ENCODE peak calls at places on chromosomes 13 and 19, in four cellular contexts. B is activated CD8-positive, alpha-beta memory T cell treated with anti-CD3 and anti-CD28 coated beads, Interleukin-2, amount 10 ng/mL, durations not matched to agents 7 days and 5 days; L is NK-92 treated with Interleukin-12 subunit alpha and Interleukin-12 subunit beta, amount 100 ng/mL, for 24 hours; F is stimulated activated CD8-positive, alpha-beta memory T cell treated with anti-CD3 and anti-CD28 coated beads, Interleukin-4, amount 100 ng/mL, for 24 hours. R is an unnamed sample.

GRCh38 chr19:10848208-10848843 is at the start of gene C19orf38:
- DNase-seq in B (no peak), L (no peak), F (no peak), R (no peak)

GRCh38 chr19:33389574-33390119 is 16.1 kb downstream of the CEBPG start:
- DNase-seq in B (no peak), L (no peak), F (no peak), R (no peak)

GRCh38 chr13:98823442-98823841 is 71.0 kb upstream of the SLC15A1 start:
- DNase-seq in B (no peak), L (no peak), F (no peak), R (no peak)

GRCh38 chr13:38702609-38703008 is 15.7 kb downstream of the FREM2 start:
- DNase-seq in B (no peak), L (no peak), F (no peak), R (no peak)

GRCh38 chr19:10339380-10339960 is at the start of gene ICAM3:
- DNase-seq in B (peak; percentile 88), L (no peak), F (peak; percentile 59), R (no peak)

GRCh38 chr19:10289167-10289835 is 451 bp upstream of the ICAM5 start:
- DNase-seq in B (peak; percentile 76), L (peak; percentile 52), F (peak; percentile 52), R (peak; percentile 41)

GRCh38 chr13:43573361-43573740 is 213.4 kb downstream of the ENOX1 start:
- DNase-seq in B (no peak), L (no peak), F (no peak), R (peak; percentile 40)

GRCh38 chr19:47848871-47849473 is 10.1 kb upstream of the TPRX2 start:
- DNase-seq in B (peak; percentile 46), L (no peak), F (peak; percentile 11), R (no peak)

GRCh38 chr19:8392017-8392591 is 1.9 kb downstream of the RAB11B start:
- DNase-seq in B (no peak), L (no peak), F (no peak), R (no peak)

GRCh38 chr13:72638059-72638815 is 89.2 kb downstream of the MZT1 start:
- DNase-seq in B (no peak), L (no peak), F (no peak), R (peak; percentile 95)

GRCh38 chr19:38838208-38838985 is 6.8 kb upstream of the ECH1 start:
- DNase-seq in B (no peak), L (no peak), F (peak; percentile 31), R (peak; percentile 95)

GRCh38 chr13:112443191-112444000 is 67.2 kb downstream of the SPACA7 start:
- DNase-seq in B (peak; percentile 38), L (no peak), F (no peak), R (no peak)

GRCh38 chr19:41088151-41088550 is at the start of gene CYP2A13:
- DNase-seq in B (no peak), L (no peak), F (no peak), R (no peak)

GRCh38 chr19:52748336-52748950 is 13.6 kb upstream of the ZNF611 start:
- DNase-seq in B (no peak), L (no peak), F (no peak), R (peak; percentile 22)

GRCh38 chr13:98676239-98676638 is 76.2 kb downstream of the SLC15A1 start:
- DNase-seq in B (no peak), L (no peak), F (no peak), R (peak; percentile 44)

GRCh38 chr13:87810920-87811344 is 139.8 kb downstream of the SLITRK5 start:
- DNase-seq in B (no peak), L (no peak), F (no peak), R (no peak)

GRCh38 chr13:105971312-105971711 is 564.1 kb downstream of the EFNB2 start:
- DNase-seq in B (no peak), L (no peak), F (no peak), R (peak; percentile 39)

GRCh38 chr13:50914848-50915247 is 5.3 kb downstream of the RNASEH2B start:
- DNase-seq in B (no peak), L (no peak), F (no peak), R (no peak)

GRCh38 chr19:10419646-10420443 is 493 bp upstream of the PDE4A start:
- DNase-seq in B (peak; percentile 85), L (no peak), F (peak; percentile 60), R (no peak)

GRCh38 chr13:49436890-49437289 is 7.0 kb downstream of the CAB39L start:
- DNase-seq in B (no peak), L (no peak), F (no peak), R (peak; percentile 33)

GRCh38 chr19:6271721-6272410 is 7.9 kb downstream of the MLLT1 start:
- DNase-seq in B (no peak), L (no peak), F (no peak), R (no peak)

GRCh38 chr19:19354932-19355331 is 34.3 kb downstream of the MAU2 start:
- DNase-seq in B (no peak), L (no peak), F (no peak), R (no peak)

GRCh38 chr13:44004881-44005280 is 125.2 kb downstream of the LACC1 start:
- DNase-seq in B (no peak), L (no peak), F (no peak), R (peak; percentile 80)

GRCh38 chr13:91154553-91154952 is 192.9 kb upstream of the MIR17HG start:
- DNase-seq in B (no peak), L (no peak), F (no peak), R (no peak)

GRCh38 chr13:38024431-38024830 is 154.9 kb upstream of the TRPC4 start:
- DNase-seq in B (no peak), L (no peak), F (no peak), R (peak; percentile 43)

GRCh38 chr19:756232-756631 is 5.3 kb downstream of the MISP start:
- DNase-seq in B (no peak), L (no peak), F (no peak), R (peak; percentile 64)